ENCODE peak calls at places on chromosomes 2 and 18, in seven cellular contexts. T, A, S, P, C, B and O are unnamed samples.

GRCh38 chr2:230135126-230135525 is 66.4 kb upstream of the SLC16A14 start:
- DNase-seq in T (no peak), A (no peak), S (no peak), P (no peak), C (no peak), B (no peak), O (no peak)

GRCh38 chr18:8754995-8755955 is 49.9 kb downstream of the MTCL1 start:
- DNase-seq in T (peak), A (peak), S (no peak), P (peak), C (no peak), B (no peak), O (no peak)

GRCh38 chr2:11658208-11658607 is 11.8 kb downstream of the NTSR2 start:
- DNase-seq in T (no peak), A (no peak), S (no peak), P (no peak), C (no peak), B (peak), O (no peak)

GRCh38 chr2:95260028-95261023 is 13.9 kb upstream of the PROM2 start:
- DNase-seq in T (peak), A (no peak), S (no peak), P (no peak), C (no peak), B (no peak), O (peak)

GRCh38 chr2:6872412-6872811 is 5.2 kb upstream of the RSAD2 start:
- DNase-seq in T (no peak), A (no peak), S (no peak), P (no peak), C (no peak), B (no peak), O (no peak)

GRCh38 chr2:220240640-220241039 is 613.2 kb downstream of the SLC4A3 start:
- DNase-seq in T (no peak), A (no peak), S (no peak), P (no peak), C (no peak), B (no peak), O (no peak)

GRCh38 chr18:22465859-22466602 is 48.3 kb upstream of the CTAGE1 start:
- DNase-seq in T (peak), A (peak), S (no peak), P (no peak), C (peak), B (no peak), O (peak)

GRCh38 chr2:240353086-240353798 is 82.2 kb upstream of the GPC1 start:
- DNase-seq in T (no peak), A (no peak), S (no peak), P (no peak), C (no peak), B (peak), O (peak)

GRCh38 chr18:36012891-36013290 is 40.4 kb downstream of the RMP24 start:
- DNase-seq in T (no peak), A (no peak), S (no peak), P (no peak), C (no peak), B (no peak), O (no peak)

GRCh38 chr2:18209934-18210639 is 331.6 kb downstream of the KCNS3 start:
- DNase-seq in T (no peak), A (peak), S (no peak), P (no peak), C (peak), B (no peak), O (no peak)

GRCh38 chr2:28296904-28297303 is 95.8 kb upstream of the FOSL2 start:
- DNase-seq in T (peak), A (peak), S (no peak), P (no peak), C (no peak), B (no peak), O (no peak)

GRCh38 chr18:61531891-61532290 is 198.7 kb downstream of the CDH20 start:
- DNase-seq in T (no peak), A (no peak), S (no peak), P (no peak), C (no peak), B (no peak), O (no peak)

GRCh38 chr2:240896871-240897692 is 1.1 kb upstream of the MAB21L4 start:
- DNase-seq in T (no peak), A (no peak), S (no peak), P (no peak), C (no peak), B (no peak), O (peak)

GRCh38 chr18:35073186-35074105 is 32.2 kb downstream of the MAPRE2 start:
- DNase-seq in T (no peak), A (peak), S (no peak), P (no peak), C (no peak), B (no peak), O (no peak)

GRCh38 chr2:138237657-138238384 is 263.7 kb upstream of the SPOPL start:
- DNase-seq in T (no peak), A (no peak), S (no peak), P (no peak), C (no peak), B (no peak), O (no peak)

GRCh38 chr2:64781991-64782390 is 128.3 kb upstream of the SERTAD2 start:
- DNase-seq in T (no peak), A (peak), S (no peak), P (no peak), C (no peak), B (no peak), O (no peak)

GRCh38 chr2:58042486-58042970 is 4.1 kb upstream of the VRK2 start:
- DNase-seq in T (no peak), A (peak), S (no peak), P (no peak), C (peak), B (no peak), O (no peak)

GRCh38 chr18:58615150-58616132 is 13.4 kb downstream of the ALPK2 start:
- DNase-seq in T (no peak), A (no peak), S (peak), P (peak), C (no peak), B (no peak), O (no peak)

GRCh38 chr2:173058673-173059072 is 17.0 kb upstream of the MAP3K20 start:
- DNase-seq in T (no peak), A (no peak), S (no peak), P (no peak), C (no peak), B (no peak), O (no peak)

GRCh38 chr2:79511320-79511951 is 1.4 kb upstream of the CTNNA2 start:
- DNase-seq in T (no peak), A (peak), S (peak), P (no peak), C (peak), B (peak), O (no peak)

GRCh38 chr18:51865538-51865937 is 474.5 kb upstream of the DCC start:
- DNase-seq in T (no peak), A (no peak), S (no peak), P (no peak), C (no peak), B (no peak), O (no peak)

GRCh38 chr2:60899230-60899891 is 18.0 kb downstream of the REL start:
- DNase-seq in T (no peak), A (no peak), S (peak), P (no peak), C (no peak), B (no peak), O (no peak)

GRCh38 chr2:5685225-5685624 is 7.0 kb upstream of the SOX11 start:
- DNase-seq in T (no peak), A (no peak), S (no peak), P (no peak), C (no peak), B (no peak), O (no peak)

GRCh38 chr18:42545825-42546224 is 569.7 kb downstream of the RIT2 start:
- DNase-seq in T (peak), A (peak), S (no peak), P (no peak), C (peak), B (no peak), O (no peak)

GRCh38 chr2:227191367-227191766 is 26.9 kb downstream of the COL4A3 start:
- DNase-seq in T (no peak), A (peak), S (no peak), P (no peak), C (no peak), B (no peak), O (no peak)

GRCh38 chr2:39867268-39867667 is 88.2 kb upstream of the THUMPD2 start:
- DNase-seq in T (no peak), A (no peak), S (no peak), P (no peak), C (no peak), B (no peak), O (no peak)